ENCODE peak calls at places on chromosome 3, in ten cellular contexts. S, E, N, I, J, L, G, F, Q and V are unnamed samples.

GRCh38 chr3:80733522-80734176 is 965.9 kb upstream of the ROBO1 start:
- DNase-seq in S (peak), E (no peak), N (peak), I (peak), J (peak), L (no peak), G (no peak), F (peak), Q (no peak), V (peak)

GRCh38 chr3:15051531-15051930 is 13.6 kb downstream of the MRPS25 start:
- DNase-seq in S (no peak), E (no peak), N (peak), I (peak), J (peak), L (peak), G (no peak), F (no peak), Q (no peak), V (peak)

GRCh38 chr3:126936110-126936509 is 46.8 kb upstream of the PLXNA1 start:
- DNase-seq in S (no peak), E (no peak), N (no peak), I (peak), J (no peak), L (no peak), G (no peak), F (no peak), Q (no peak), V (no peak)

GRCh38 chr3:117150628-117151027 is 441.0 kb downstream of the TUSC7 start:
- DNase-seq in S (no peak), E (no peak), N (no peak), I (no peak), J (peak), L (no peak), G (no peak), F (no peak), Q (no peak), V (no peak)

GRCh38 chr3:124707667-124708066 is 22.6 kb upstream of the UMPS start:
- DNase-seq in S (no peak), E (no peak), N (no peak), I (peak), J (peak), L (no peak), G (no peak), F (no peak), Q (no peak), V (peak)

GRCh38 chr3:123229145-123229544 is 27.4 kb downstream of the SEC22A start:
- DNase-seq in S (no peak), E (no peak), N (peak), I (peak), J (no peak), L (no peak), G (no peak), F (no peak), Q (no peak), V (no peak)

GRCh38 chr3:48516571-48516970 is 12.6 kb upstream of the SHISA5 start:
- DNase-seq in S (no peak), E (no peak), N (no peak), I (no peak), J (no peak), L (no peak), G (no peak), F (no peak), Q (no peak), V (no peak)

GRCh38 chr3:102722317-102722716 is 287.5 kb downstream of the ZPLD1 start:
- DNase-seq in S (no peak), E (no peak), N (no peak), I (no peak), J (no peak), L (no peak), G (no peak), F (no peak), Q (no peak), V (no peak)

GRCh38 chr3:105356988-105357387 is 9.7 kb upstream of the ALCAM start:
- DNase-seq in S (no peak), E (no peak), N (no peak), I (no peak), J (no peak), L (no peak), G (no peak), F (no peak), Q (no peak), V (no peak)

GRCh38 chr3:188240189-188240981 is 86.4 kb downstream of the LPP start:
- DNase-seq in S (no peak), E (no peak), N (no peak), I (no peak), J (no peak), L (no peak), G (no peak), F (no peak), Q (no peak), V (no peak)

GRCh38 chr3:30435950-30436349 is 170.5 kb upstream of the TGFBR2 start:
- DNase-seq in S (no peak), E (no peak), N (no peak), I (no peak), J (peak), L (no peak), G (no peak), F (no peak), Q (no peak), V (no peak)

GRCh38 chr3:6448011-6448410 is 412.9 kb upstream of the GRM7 start:
- DNase-seq in S (no peak), E (no peak), N (no peak), I (no peak), J (no peak), L (no peak), G (no peak), F (no peak), Q (no peak), V (no peak)

GRCh38 chr3:177284383-177284881 is 87.2 kb upstream of the TBL1XR1 start:
- DNase-seq in S (no peak), E (peak), N (peak), I (no peak), J (peak), L (no peak), G (no peak), F (no peak), Q (no peak), V (peak)

GRCh38 chr3:150408232-150409124 is at the start of gene TSC22D2:
- DNase-seq in S (peak), E (peak), N (peak), I (peak), J (peak), L (peak), G (peak), F (peak), Q (peak), V (peak)

GRCh38 chr3:50617096-50617791 is at the start of gene MAPKAPK3:
- DNase-seq in S (no peak), E (no peak), N (peak), I (no peak), J (peak), L (peak), G (no peak), F (no peak), Q (no peak), V (no peak)

GRCh38 chr3:102156426-102156825 is 278.4 kb upstream of the ZPLD1 start:
- DNase-seq in S (peak), E (no peak), N (no peak), I (peak), J (peak), L (no peak), G (no peak), F (no peak), Q (no peak), V (peak)